ENCODE peak calls at places on chromosome 7, in six cellular contexts. L, U, A, J, P and G are unnamed samples.

GRCh38 chr7:11702938-11703337 is 129.1 kb downstream of the THSD7A start:
- DNase-seq in L (no peak), U (no peak), A (no peak), J (no peak), P (no peak), G (no peak)

GRCh38 chr7:130356121-130356759 is 11.6 kb downstream of the CPA5 start:
- DNase-seq in L (peak; percentile 99), U (no peak), A (peak; percentile 91), J (no peak), P (peak; percentile 38), G (no peak)

GRCh38 chr7:98265841-98266271 is 13.8 kb upstream of the TECPR1 start:
- DNase-seq in L (peak; percentile 52), U (no peak), A (peak; percentile 24), J (no peak), P (no peak), G (no peak)

GRCh38 chr7:139602143-139602722 is 78.7 kb downstream of the CLEC2L start:
- DNase-seq in L (peak; percentile 25), U (no peak), A (peak; percentile 61), J (no peak), P (peak; percentile 45), G (peak; percentile 60)

GRCh38 chr7:94364816-94365215 is 29.9 kb upstream of the COL1A2 start:
- DNase-seq in L (no peak), U (no peak), A (peak; percentile 64), J (no peak), P (no peak), G (no peak)

GRCh38 chr7:81525901-81526300 is 243.9 kb downstream of the HGF start:
- DNase-seq in L (peak; percentile 10), U (no peak), A (no peak), J (no peak), P (no peak), G (no peak)

GRCh38 chr7:74439546-74439945 is 14.2 kb upstream of the GTF2IRD1 start:
- DNase-seq in L (no peak), U (no peak), A (no peak), J (no peak), P (no peak), G (no peak)

GRCh38 chr7:116249969-116250553 is 39.7 kb downstream of the TES start:
- DNase-seq in L (peak; percentile 42), U (no peak), A (peak; percentile 35), J (no peak), P (no peak), G (peak; percentile 24)

GRCh38 chr7:22154130-22154529 is 202.8 kb downstream of the RAPGEF5 start:
- DNase-seq in L (no peak), U (no peak), A (peak; percentile 4), J (no peak), P (no peak), G (peak; percentile 78)

GRCh38 chr7:155361363-155361680 is 63.6 kb downstream of the INSIG1 start:
- DNase-seq in L (no peak), U (no peak), A (no peak), J (no peak), P (no peak), G (no peak)

GRCh38 chr7:42617781-42618457 is 294.0 kb downstream of the C7orf25 start:
- DNase-seq in L (no peak), U (no peak), A (peak; percentile 32), J (no peak), P (no peak), G (no peak)